ENCODE peak calls at places on chromosomes 6 and 20, in four cellular contexts. Z, Y, W and A are unnamed samples.

GRCh38 chr6:49205526-49205925 is 257.5 kb downstream of the MMUT start:
- DNase-seq in W (no peak), Y (no peak), Z (no peak), A (no peak)

GRCh38 chr20:51027396-51027795 is 4.5 kb upstream of the KCNG1 start:
- DNase-seq in Y (no peak), Z (no peak), W (no peak), A (no peak)

GRCh38 chr20:15642676-15643075 is 930.6 kb downstream of the KIF16B start:
- DNase-seq in Y (no peak), W (no peak), Z (no peak), A (no peak)

GRCh38 chr6:24581084-24581669 is 64.8 kb downstream of the KIAA0319 start:
- DNase-seq in Z (no peak), W (peak; percentile 13), Y (peak; percentile 58), A (no peak)

GRCh38 chr20:5677389-5677788 is 72.8 kb upstream of the SHLD1 start:
- DNase-seq in Z (no peak), Y (no peak), W (no peak), A (no peak)

GRCh38 chr20:45288376-45288775 is 18.3 kb upstream of the RBPJL start:
- DNase-seq in Z (no peak), Y (no peak), W (no peak), A (no peak)

GRCh38 chr6:49321673-49322072 is 141.4 kb downstream of the MMUT start:
- DNase-seq in Z (no peak), Y (no peak), W (no peak), A (no peak)

GRCh38 chr6:68343901-68344300 is 291.2 kb upstream of the ADGRB3 start:
- DNase-seq in Y (peak; percentile 67), Z (no peak), W (no peak), A (no peak)

GRCh38 chr6:12592634-12593033 is 123.9 kb upstream of the PHACTR1 start:
- DNase-seq in W (no peak), Z (no peak), Y (no peak), A (no peak)

GRCh38 chr20:52105573-52106422 is 85.8 kb downstream of the ZFP64 start:
- DNase-seq in W (no peak), Y (no peak), Z (no peak), A (no peak)

GRCh38 chr20:58854638-58855471 is 2.3 kb downstream of the GNAS start:
- DNase-seq in Y (no peak), W (no peak), Z (no peak), A (no peak)

GRCh38 chr6:54198134-54198533 is 86.9 kb downstream of the MLIP start:
- DNase-seq in W (peak; percentile 65), Z (no peak), Y (no peak), A (no peak)

GRCh38 chr20:13681248-13682125 is 42.8 kb upstream of the TASP1 start:
- DNase-seq in Z (peak; percentile 44), W (no peak), Y (peak; percentile 7), A (peak; percentile 35)

GRCh38 chr20:53984354-53984753 is 86.0 kb downstream of the BCAS1 start:
- DNase-seq in W (no peak), Y (no peak), Z (no peak), A (no peak)

GRCh38 chr20:43465625-43465943 is 7.9 kb downstream of the SRSF6 start:
- DNase-seq in W (no peak), Z (no peak), Y (no peak), A (no peak)

DNA sequence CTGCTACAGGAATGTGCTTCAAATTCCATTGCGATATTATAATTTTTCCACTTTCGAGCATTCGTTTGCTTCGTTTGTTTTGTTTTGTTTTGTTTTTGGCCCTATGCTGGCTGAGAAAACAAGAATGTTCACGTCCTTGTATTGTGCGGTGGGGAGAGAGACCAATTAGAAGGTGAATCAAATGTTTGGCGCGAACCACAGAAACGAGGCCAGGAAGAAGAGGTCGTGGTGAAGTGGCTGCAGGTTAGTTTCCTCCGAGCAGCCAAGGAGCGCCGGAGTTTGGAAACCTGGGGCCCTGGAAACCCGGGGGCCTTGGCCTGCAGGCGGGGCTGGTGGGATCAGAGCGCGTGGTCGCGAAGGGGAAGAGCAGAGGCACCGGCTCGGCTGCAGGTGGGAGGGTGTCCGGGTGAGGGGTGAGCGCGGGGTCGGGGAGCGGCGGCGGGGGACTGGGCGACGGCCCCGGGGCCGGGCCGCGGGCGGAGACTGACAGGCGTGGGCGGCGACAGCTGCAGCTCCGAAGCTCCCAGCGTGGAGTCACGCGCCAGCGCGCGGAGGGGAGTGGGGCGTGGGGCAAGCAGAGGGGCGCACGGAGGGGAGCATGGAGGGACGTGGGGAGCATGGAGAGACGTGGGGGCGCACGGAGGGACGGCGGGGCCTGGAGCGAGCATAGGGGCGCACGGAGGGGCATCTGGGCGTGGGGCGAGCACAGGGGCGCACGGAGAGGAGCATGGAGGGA is 141.5 kb upstream of the PDE10A start:
- DNase-seq in Z (no peak), W (no peak), Y (no peak), A (no peak)
- TF ChIP-seq SPI1 in Z (no peak), W (no peak), Y (no peak), A (no peak)

GRCh38 chr20:41467690-41468089 is 101.1 kb upstream of the EMILIN3 start:
- DNase-seq in Z (no peak), W (no peak), Y (no peak), A (no peak)

GRCh38 chr20:41468994-41469600 is 102.5 kb upstream of the EMILIN3 start:
- DNase-seq in Z (no peak), W (no peak), Y (no peak), A (no peak)

GRCh38 chr20:41470362-41471095 is 103.9 kb upstream of the EMILIN3 start:
- DNase-seq in Z (no peak), W (no peak), Y (no peak), A (no peak)

GRCh38 chr20:41466836-41467619 is 100.4 kb upstream of the EMILIN3 start:
- DNase-seq in W (no peak), Z (no peak), Y (no peak), A (no peak)

DNA sequence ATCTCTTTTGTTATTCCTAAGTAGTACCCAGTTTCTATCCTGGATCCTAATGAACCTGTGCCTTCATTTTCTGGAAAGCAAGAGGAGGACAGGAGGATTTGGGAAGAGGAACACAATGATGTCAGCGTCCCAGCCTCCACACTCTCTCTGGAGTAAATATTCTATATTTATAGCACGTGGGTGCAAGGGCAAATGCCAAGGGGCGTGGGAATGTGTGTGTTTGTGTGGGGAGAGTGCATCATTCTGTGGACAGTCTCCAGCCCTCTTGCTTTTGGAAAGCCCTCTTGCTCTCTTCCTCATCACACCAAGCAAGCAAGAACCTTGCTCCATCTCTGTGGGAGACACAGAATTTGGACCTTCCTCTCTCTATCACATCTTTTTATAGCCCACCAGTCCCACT is 103.2 kb upstream of the EMILIN3 start:
- DNase-seq in Z (no peak), W (no peak), Y (no peak), A (no peak)
- TF ChIP-seq SPI1 in Z (no peak), W (no peak), Y (no peak), A (no peak)

GRCh38 chr6:44470106-44470446 is 82.6 kb downstream of the CDC5L start:
- DNase-seq in Z (no peak), W (no peak), Y (no peak), A (no peak)
- TF ChIP-seq SPI1 in Z (no peak), W (no peak), Y (no peak), A (no peak)

GRCh38 chr6:76003115-76003514 is 69.3 kb downstream of the IMPG1 start:
- DNase-seq in W (no peak), Z (no peak), Y (no peak), A (no peak)
- TF ChIP-seq SPI1 in W (no peak), Z (no peak), Y (no peak), A (no peak)